ENCODE peak calls at places on chromosomes 3 and 15, in four cellular contexts. L is non-pigmented ciliary epithelial cell, T is EL, Q is HS-27A. E is an unnamed sample.

GRCh38 chr3:195450731-195451229 is 8.0 kb upstream of the ACAP2 start:
- DNase-seq in Q (no peak), L (no peak), T (peak; percentile 30), E (no peak)

GRCh38 chr3:44132061-44132460 is 109.6 kb upstream of the TOPAZ1 start:
- DNase-seq in L (no peak), T (peak; percentile 8), Q (no peak), E (no peak)

GRCh38 chr15:25869696-25870095 is 6.6 kb upstream of the ATP10A start:
- DNase-seq in L (no peak), T (no peak), Q (no peak), E (no peak)

GRCh38 chr15:98860647-98861041 is 146.9 kb downstream of the PGPEP1L start:
- DNase-seq in L (no peak), T (no peak), Q (no peak), E (no peak)

GRCh38 chr3:184284696-184285095 is 8.9 kb downstream of the ECE2 start:
- DNase-seq in Q (peak; percentile 27), L (no peak), T (peak; percentile 71), E (peak; percentile 88)

GRCh38 chr15:38878026-38878425 is 313.4 kb upstream of the RASGRP1 start:
- DNase-seq in Q (no peak), L (no peak), T (no peak), E (no peak)

GRCh38 chr15:43880406-43881184 is 53.8 kb downstream of the WDR76 start:
- DNase-seq in Q (no peak), T (no peak), L (no peak), E (no peak)

GRCh38 chr3:120497813-120498212 is 47.0 kb upstream of the FSTL1 start:
- DNase-seq in Q (no peak), T (peak; percentile 51), L (no peak), E (no peak)

GRCh38 chr3:189597918-189598317 is 33.3 kb upstream of the TP63 start:
- DNase-seq in Q (no peak), L (no peak), T (no peak), E (no peak)

GRCh38 chr3:18501679-18502343 is 76.7 kb upstream of the SATB1 start:
- DNase-seq in L (no peak), Q (no peak), T (no peak), E (no peak)

GRCh38 chr3:132445812-132446211 is 28.5 kb downstream of the DNAJC13 start:
- DNase-seq in L (no peak), Q (no peak), T (peak; percentile 94), E (no peak)

GRCh38 chr3:183400352-183400751 is 28.1 kb downstream of the MCF2L2 start:
- DNase-seq in L (no peak), T (no peak), Q (no peak), E (peak; percentile 32)

GRCh38 chr15:86263235-86263634 is 183.6 kb downstream of the AGBL1 start:
- DNase-seq in Q (no peak), T (no peak), L (no peak), E (no peak)

GRCh38 chr3:136642714-136643113 is 109.5 kb downstream of the STAG1 start:
- DNase-seq in L (no peak), Q (no peak), T (no peak), E (peak; percentile 83)

GRCh38 chr15:65383991-65384390 is 6.2 kb upstream of the IGDCC3 start:
- DNase-seq in Q (no peak), T (no peak), L (no peak), E (no peak)